ENCODE peak calls at places on chromosome 22, in ten cellular contexts. One of them, this sample, is unnamed.

GRCh38 chr22:21680830-21681565 is 15.2 kb downstream of the PPIL2 start:
- DNase-seq in H54: no peak
- DNase-seq in Panc1: no peak
- DNase-seq in T follicular helper cell: no peak
- DNase-seq in activated T-cell treated with anti-CD3 and anti-CD28 coated beads, Interleukin-2, amount 50 U/mL, for 24 hours: no peak
- DNase-seq in AG08396: no peak
- DNase-seq in Caki2: no peak
- DNase-seq in EL: no peak
- DNase-seq in RWPE1: no peak
- DNase-seq in CD8-positive, alpha-beta T cell: no peak
- DNase-seq in this sample: no peak

GRCh38 chr22:22099833-22100812 is 117.5 kb upstream of the TOP3B start:
- DNase-seq in CD8-positive, alpha-beta T cell: no peak
- DNase-seq in EL: peak
- DNase-seq in AG08396: no peak
- DNase-seq in RWPE1: no peak
- DNase-seq in T follicular helper cell: no peak
- DNase-seq in Caki2: no peak
- DNase-seq in activated T-cell treated with anti-CD3 and anti-CD28 coated beads, Interleukin-2, amount 50 U/mL, for 24 hours: no peak
- DNase-seq in H54: no peak
- DNase-seq in Panc1: no peak
- DNase-seq in this sample: no peak

GRCh38 chr22:32999039-32999861 is 58.9 kb downstream of the SYN3 start:
- DNase-seq in H54: no peak
- DNase-seq in RWPE1: no peak
- DNase-seq in EL: no peak
- DNase-seq in T follicular helper cell: no peak
- DNase-seq in Caki2: no peak
- DNase-seq in CD8-positive, alpha-beta T cell: no peak
- DNase-seq in AG08396: no peak
- DNase-seq in Panc1: no peak
- DNase-seq in activated T-cell treated with anti-CD3 and anti-CD28 coated beads, Interleukin-2, amount 50 U/mL, for 24 hours: no peak
- DNase-seq in this sample: no peak

GRCh38 chr22:46563381-46564083 is 26.1 kb upstream of the CELSR1 start:
- DNase-seq in H54: no peak
- DNase-seq in Panc1: no peak
- DNase-seq in RWPE1: peak
- DNase-seq in CD8-positive, alpha-beta T cell: peak
- DNase-seq in activated T-cell treated with anti-CD3 and anti-CD28 coated beads, Interleukin-2, amount 50 U/mL, for 24 hours: peak
- DNase-seq in Caki2: peak
- DNase-seq in EL: peak
- DNase-seq in T follicular helper cell: peak
- DNase-seq in AG08396: peak
- DNase-seq in this sample: peak

GRCh38 chr22:23565288-23565941 is 14.7 kb downstream of the IGLL1 start:
- DNase-seq in AG08396: no peak
- DNase-seq in Panc1: no peak
- DNase-seq in CD8-positive, alpha-beta T cell: no peak
- DNase-seq in Caki2: no peak
- DNase-seq in H54: no peak
- DNase-seq in activated T-cell treated with anti-CD3 and anti-CD28 coated beads, Interleukin-2, amount 50 U/mL, for 24 hours: peak
- DNase-seq in RWPE1: no peak
- DNase-seq in T follicular helper cell: no peak
- DNase-seq in EL: peak
- DNase-seq in this sample: no peak

GRCh38 chr22:49983148-49984042 is 22.8 kb downstream of the PIM3 start:
- DNase-seq in T follicular helper cell: no peak
- DNase-seq in activated T-cell treated with anti-CD3 and anti-CD28 coated beads, Interleukin-2, amount 50 U/mL, for 24 hours: peak
- DNase-seq in EL: no peak
- DNase-seq in CD8-positive, alpha-beta T cell: peak
- DNase-seq in AG08396: no peak
- DNase-seq in Caki2: no peak
- DNase-seq in RWPE1: no peak
- DNase-seq in H54: no peak
- DNase-seq in Panc1: no peak
- DNase-seq in this sample: no peak

GRCh38 chr22:49571326-49571725 is 256.3 kb downstream of the BRD1 start:
- DNase-seq in AG08396: no peak
- DNase-seq in Panc1: no peak
- DNase-seq in Caki2: no peak
- DNase-seq in EL: no peak
- DNase-seq in T follicular helper cell: no peak
- DNase-seq in CD8-positive, alpha-beta T cell: no peak
- DNase-seq in H54: no peak
- DNase-seq in activated T-cell treated with anti-CD3 and anti-CD28 coated beads, Interleukin-2, amount 50 U/mL, for 24 hours: peak
- DNase-seq in RWPE1: no peak
- DNase-seq in this sample: no peak

GRCh38 chr22:25081409-25081824 is 118.2 kb upstream of the CRYBB3 start:
- DNase-seq in T follicular helper cell: peak
- DNase-seq in Caki2: peak
- DNase-seq in Panc1: peak
- DNase-seq in AG08396: peak
- DNase-seq in RWPE1: peak
- DNase-seq in H54: peak
- DNase-seq in CD8-positive, alpha-beta T cell: peak
- DNase-seq in EL: peak
- DNase-seq in activated T-cell treated with anti-CD3 and anti-CD28 coated beads, Interleukin-2, amount 50 U/mL, for 24 hours: peak
- DNase-seq in this sample: no peak

GRCh38 chr22:39999144-39999757 is 4.5 kb downstream of the FAM83F start:
- DNase-seq in Panc1: no peak
- DNase-seq in RWPE1: peak
- DNase-seq in activated T-cell treated with anti-CD3 and anti-CD28 coated beads, Interleukin-2, amount 50 U/mL, for 24 hours: no peak
- DNase-seq in Caki2: peak
- DNase-seq in EL: peak
- DNase-seq in H54: no peak
- DNase-seq in AG08396: peak
- DNase-seq in T follicular helper cell: no peak
- DNase-seq in CD8-positive, alpha-beta T cell: no peak
- DNase-seq in this sample: no peak

GRCh38 chr22:43506487-43506886 is 94.7 kb downstream of the MPPED1 start:
- DNase-seq in AG08396: no peak
- DNase-seq in H54: no peak
- DNase-seq in Caki2: no peak
- DNase-seq in RWPE1: no peak
- DNase-seq in T follicular helper cell: no peak
- DNase-seq in activated T-cell treated with anti-CD3 and anti-CD28 coated beads, Interleukin-2, amount 50 U/mL, for 24 hours: no peak
- DNase-seq in Panc1: no peak
- DNase-seq in CD8-positive, alpha-beta T cell: no peak
- DNase-seq in EL: no peak
- DNase-seq in this sample: no peak

GRCh38 chr22:26215766-26216165 is 46.5 kb downstream of the SEZ6L start:
- DNase-seq in Caki2: no peak
- DNase-seq in H54: no peak
- DNase-seq in T follicular helper cell: no peak
- DNase-seq in AG08396: no peak
- DNase-seq in CD8-positive, alpha-beta T cell: no peak
- DNase-seq in Panc1: no peak
- DNase-seq in activated T-cell treated with anti-CD3 and anti-CD28 coated beads, Interleukin-2, amount 50 U/mL, for 24 hours: no peak
- DNase-seq in EL: no peak
- DNase-seq in RWPE1: no peak
- DNase-seq in this sample: no peak

GRCh38 chr22:19177164-19178064 is 1.1 kb downstream of the SLC25A1 start:
- DNase-seq in Caki2: no peak
- DNase-seq in EL: no peak
- DNase-seq in H54: no peak
- DNase-seq in T follicular helper cell: no peak
- DNase-seq in activated T-cell treated with anti-CD3 and anti-CD28 coated beads, Interleukin-2, amount 50 U/mL, for 24 hours: peak
- DNase-seq in CD8-positive, alpha-beta T cell: no peak
- DNase-seq in AG08396: no peak
- DNase-seq in RWPE1: no peak
- DNase-seq in Panc1: no peak
- DNase-seq in this sample: no peak

GRCh38 chr22:27380826-27381225 is 420.7 kb downstream of the MN1 start:
- DNase-seq in Caki2: no peak
- DNase-seq in EL: no peak
- DNase-seq in CD8-positive, alpha-beta T cell: no peak
- DNase-seq in RWPE1: no peak
- DNase-seq in T follicular helper cell: no peak
- DNase-seq in activated T-cell treated with anti-CD3 and anti-CD28 coated beads, Interleukin-2, amount 50 U/mL, for 24 hours: no peak
- DNase-seq in H54: no peak
- DNase-seq in AG08396: no peak
- DNase-seq in Panc1: no peak
- DNase-seq in this sample: no peak

GRCh38 chr22:50711446-50712340 is 26.3 kb upstream of the ACR start:
- DNase-seq in T follicular helper cell: no peak
- DNase-seq in CD8-positive, alpha-beta T cell: no peak
- DNase-seq in H54: no peak
- DNase-seq in activated T-cell treated with anti-CD3 and anti-CD28 coated beads, Interleukin-2, amount 50 U/mL, for 24 hours: no peak
- DNase-seq in RWPE1: no peak
- DNase-seq in Panc1: no peak
- DNase-seq in AG08396: no peak
- DNase-seq in Caki2: no peak
- DNase-seq in EL: no peak
- DNase-seq in this sample: no peak

GRCh38 chr22:47257566-47257965 is 495.1 kb downstream of the TBC1D22A start:
- DNase-seq in T follicular helper cell: no peak
- DNase-seq in AG08396: no peak
- DNase-seq in EL: no peak
- DNase-seq in Caki2: no peak
- DNase-seq in activated T-cell treated with anti-CD3 and anti-CD28 coated beads, Interleukin-2, amount 50 U/mL, for 24 hours: no peak
- DNase-seq in H54: no peak
- DNase-seq in CD8-positive, alpha-beta T cell: no peak
- DNase-seq in Panc1: no peak
- DNase-seq in RWPE1: no peak
- DNase-seq in this sample: no peak

GRCh38 chr22:41563051-41563711 is 2.4 kb downstream of the CSDC2 start:
- DNase-seq in Caki2: peak
- DNase-seq in RWPE1: peak
- DNase-seq in H54: peak
- DNase-seq in activated T-cell treated with anti-CD3 and anti-CD28 coated beads, Interleukin-2, amount 50 U/mL, for 24 hours: no peak
- DNase-seq in CD8-positive, alpha-beta T cell: no peak
- DNase-seq in Panc1: no peak
- DNase-seq in T follicular helper cell: no peak
- DNase-seq in EL: peak
- DNase-seq in AG08396: peak
- DNase-seq in this sample: peak

This sample was measured in MG63.